ENCODE peak calls at places on chromosomes 12 and 14, in eight cellular contexts. O is left ventricle myocardium inferior, W is uterus, S is right atrium auricular region, Y is pancreas, K is body of pancreas, Z is kidney, I is heart right ventricle. P is an unnamed sample. For H3K4me1, the result is how much of the 10 kb centered on the place peaks cover.

GRCh38 chr12:452667-453210 is 7.0 kb upstream of the B4GALNT3 start:
- DNase-seq in O (no peak), I (peak), Y (no peak), W (no peak), S (no peak), Z (no peak), K (no peak), P (no peak)

GRCh38 chr12:124469193-124469888 is 98.1 kb downstream of the NCOR2 start:
- DNase-seq in K (no peak), I (peak), Y (no peak), S (no peak), W (no peak), Z (peak), O (no peak), P (no peak)

GRCh38 chr14:96285667-96286066 is 29.7 kb downstream of the BDKRB1 start:
- DNase-seq in O (peak), Y (no peak), I (peak), K (peak), Z (no peak), W (peak), S (peak), P (no peak)

GRCh38 chr12:24898185-24898584 is 50.7 kb downstream of the BCAT1 start:
- DNase-seq in K (no peak), I (no peak), Z (no peak), W (no peak), Y (no peak), S (no peak), O (no peak), P (no peak)

GRCh38 chr12:72028966-72029365 is 90.3 kb downstream of the TPH2 start:
- DNase-seq in O (no peak), Y (no peak), W (no peak), I (no peak), Z (no peak), S (no peak), K (no peak), P (no peak)

GRCh38 chr12:106425061-106425706 is 67.6 kb downstream of the POLR3B start:
- DNase-seq in S (no peak), W (no peak), I (no peak), O (no peak), Y (no peak), K (no peak), Z (no peak), P (no peak)

GRCh38 chr14:100664841-100665425 is 61.8 kb upstream of the DLK1 start:
- DNase-seq in W (peak), I (no peak), O (peak), Z (no peak), K (peak), Y (peak), S (no peak), P (no peak)

GRCh38 chr12:25592725-25593495 is 39.8 kb upstream of the LMNTD1 start:
- DNase-seq in I (no peak), Z (no peak), Y (no peak), S (no peak), K (no peak), W (no peak), O (no peak), P (no peak)

GRCh38 chr14:68283378-68284123 is 464.0 kb downstream of the RAD51B start:
- DNase-seq in S (no peak), O (peak), K (peak), I (peak), Z (peak), W (no peak), Y (no peak), P (no peak)

GRCh38 chr14:105050551-105050897 is 14.7 kb downstream of the GPR132 start:
- DNase-seq in K (peak), Y (peak), W (no peak), S (no peak), O (no peak), Z (peak), I (no peak), P (peak)

GRCh38 chr14:103686831-103687485 is 28.3 kb downstream of the XRCC3 start:
- DNase-seq in W (no peak), I (no peak), Z (peak), O (no peak), Y (no peak), K (no peak), S (no peak), P (no peak)

GRCh38 chr12:52676163-52676562 is 4.0 kb downstream of the KRT1 start:
- DNase-seq in K (no peak), Z (no peak), S (no peak), I (no peak), O (no peak), Y (no peak), W (no peak), P (no peak)

DNA sequence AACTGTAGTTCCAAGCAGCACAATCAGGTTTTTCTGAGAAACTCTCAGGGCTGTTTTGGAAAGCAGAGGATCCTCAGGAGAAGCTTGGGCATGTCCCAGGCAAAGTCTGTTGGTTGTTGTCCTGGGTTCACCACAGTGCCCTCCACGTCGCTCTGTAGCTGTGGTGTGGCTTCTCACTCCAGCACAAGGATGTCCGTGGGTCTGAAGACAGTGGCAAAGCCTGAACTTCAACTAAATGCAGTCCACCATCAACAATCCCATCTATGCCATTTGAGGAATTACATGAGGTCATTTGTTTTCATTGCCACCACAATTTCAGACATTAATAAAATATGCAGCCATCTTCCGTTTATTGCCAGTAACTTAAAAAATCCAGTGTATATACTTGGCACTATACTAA is 272.2 kb downstream of the LRIG3 start:
- DNase-seq in Y (no peak), Z (no peak), I (no peak), W (no peak), K (no peak), S (no peak), O (no peak), P (no peak)
- H3K27ac ChIP-seq in Y (no peak), Z (no peak), I (no peak), W (no peak), K (no peak), S (no peak), O (no peak), P (no peak)

DNA sequence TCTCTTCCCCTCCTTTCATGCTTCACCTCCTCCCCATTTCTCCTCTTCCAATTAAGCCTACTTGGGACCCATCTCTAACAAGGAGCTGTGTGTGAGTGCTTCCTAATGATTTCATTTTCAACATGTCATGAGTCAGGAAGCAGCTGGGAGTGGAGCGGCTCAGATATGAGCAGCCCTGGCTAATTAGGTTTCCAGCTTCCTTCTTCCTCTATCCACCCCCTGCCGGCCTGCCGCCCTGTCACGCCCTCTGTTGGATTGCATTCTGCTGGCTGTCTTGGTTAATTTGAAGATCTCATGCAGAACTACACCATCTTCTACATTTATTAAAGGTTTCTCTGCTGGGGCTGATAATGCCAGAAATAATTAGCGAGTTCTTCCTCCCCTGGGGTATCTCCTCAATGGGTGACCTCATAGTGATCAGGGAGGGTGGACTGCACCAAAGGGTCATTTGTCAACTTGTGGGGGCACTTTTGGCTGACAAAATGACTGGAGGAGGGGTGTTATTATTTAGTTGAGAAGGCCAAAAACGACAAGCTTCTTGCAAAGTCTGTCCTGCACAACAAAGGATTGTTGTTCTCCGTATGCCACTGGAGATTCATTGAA is 300.9 kb upstream of the SRRM4 start:
- DNase-seq in Y (no peak), I (no peak), W (no peak), K (peak), S (no peak), Z (peak), O (peak), P (no peak)
- TF ChIP-seq CTCF in Y (no peak), I (no peak), W (no peak), K (peak), S (no peak), Z (no peak), O (peak), P (no peak)

GRCh38 chr12:122100568-122100967 is 22.0 kb downstream of the MLXIP start:
- DNase-seq in Z (no peak), K (no peak), W (no peak), S (no peak), I (no peak), Y (no peak), O (no peak), P (no peak)

GRCh38 chr12:122099856-122100255 is 21.3 kb downstream of the MLXIP start:
- DNase-seq in Y (no peak), Z (no peak), W (no peak), I (no peak), S (no peak), K (no peak), O (no peak), P (no peak)

GRCh38 chr12:122096591-122097149 is 18.1 kb downstream of the MLXIP start:
- DNase-seq in W (no peak), S (no peak), Z (no peak), Y (no peak), I (no peak), O (no peak), K (peak), P (no peak)

GRCh38 chr12:122097641-122098364 is 19.2 kb downstream of the MLXIP start:
- DNase-seq in K (peak), W (no peak), Y (peak), Z (no peak), O (peak), I (peak), S (no peak), P (peak)

GRCh38 chr12:122099280-122099749 is 20.8 kb downstream of the MLXIP start:
- DNase-seq in K (no peak), Y (no peak), W (no peak), O (no peak), Z (no peak), S (no peak), I (no peak), P (no peak)
- H3K4me1 ChIP-seq in K (half or more), Y (half or more), W (under half), O (half or more), Z (under half), S (half or more), I (half or more), P (under half)

DNA sequence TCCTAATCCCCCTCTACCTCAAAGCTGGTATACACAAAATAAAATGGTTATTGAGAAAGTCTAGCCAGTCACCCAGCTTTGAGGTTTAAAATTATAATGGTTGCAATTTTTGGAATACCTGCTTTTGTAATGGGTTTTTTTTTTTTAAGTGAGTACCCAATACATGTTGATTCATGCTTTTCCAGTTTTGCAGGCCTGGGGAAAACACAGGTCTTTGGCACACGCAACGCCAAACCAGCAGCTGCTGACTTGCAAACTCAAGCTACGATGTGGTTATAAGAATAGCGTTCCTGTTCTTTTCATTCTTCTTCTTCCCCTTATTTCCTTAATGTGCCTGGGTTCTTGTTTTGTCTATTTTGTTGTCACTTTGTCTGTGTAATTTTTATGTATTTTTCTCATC is 233.0 kb downstream of the EGLN3 start:
- DNase-seq in Y (no peak), S (no peak), O (no peak), I (no peak), K (no peak), W (no peak), Z (no peak), P (no peak)
- H3K27ac ChIP-seq in Y (no peak), S (no peak), O (no peak), I (no peak), K (no peak), W (no peak), Z (no peak), P (no peak)